ENCODE peak calls at places on chromosomes 16 and 17, in five cellular contexts. N, C, B, U and E are unnamed samples.

GRCh38 chr16:51134876-51135275 is 16.2 kb downstream of the SALL1 start:
- DNase-seq in N (no peak), C (no peak), B (no peak), U (no peak), E (no peak)

GRCh38 chr17:44367219-44367618 is 3.6 kb upstream of the FAM171A2 start:
- DNase-seq in N (no peak), C (no peak), B (no peak), U (no peak), E (no peak)

GRCh38 chr16:51453296-51453695 is 302.2 kb upstream of the SALL1 start:
- DNase-seq in N (no peak), C (no peak), B (no peak), U (no peak), E (no peak)

GRCh38 chr16:85649411-85649977 is 36.4 kb downstream of the GSE1 start:
- DNase-seq in N (peak; percentile 71), C (no peak), B (no peak), U (no peak), E (no peak)

GRCh38 chr17:10177921-10178788 is 20.3 kb downstream of the GAS7 start:
- DNase-seq in N (no peak), C (no peak), B (no peak), U (no peak), E (no peak)

GRCh38 chr16:11618107-11618717 is 31.5 kb upstream of the LITAF start:
- DNase-seq in N (peak; percentile 39), C (no peak), B (no peak), U (no peak), E (no peak)

GRCh38 chr17:55660171-55660886 is 62.3 kb downstream of the TMEM100 start:
- DNase-seq in N (peak; percentile 53), C (no peak), B (no peak), U (no peak), E (no peak)

GRCh38 chr16:21656795-21657768 is 4.7 kb upstream of the IGSF6 start:
- DNase-seq in N (peak; percentile 59), C (no peak), B (no peak), U (peak; percentile 6), E (no peak)

GRCh38 chr16:89322381-89323119 is 105.0 kb downstream of the ZNF778 start:
- DNase-seq in N (peak; percentile 74), C (no peak), B (no peak), U (no peak), E (no peak)

GRCh38 chr17:2971851-2972250 is 91.6 kb downstream of the OR1D5 start:
- DNase-seq in N (no peak), C (no peak), B (no peak), U (no peak), E (no peak)

GRCh38 chr16:89842471-89843408 is 14.5 kb downstream of the SPIRE2 start:
- DNase-seq in N (no peak), C (no peak), B (no peak), U (peak; percentile 67), E (no peak)

GRCh38 chr16:86508028-86508946 is 2.0 kb upstream of the FOXF1 start:
- DNase-seq in N (no peak), C (no peak), B (no peak), U (no peak), E (no peak)

GRCh38 chr16:4372578-4373355 is 1.1 kb downstream of the VASN start:
- DNase-seq in N (peak; percentile 93), C (no peak), B (no peak), U (no peak), E (no peak)

GRCh38 chr17:17141860-17142552 is 64.1 kb downstream of the PLD6 start:
- DNase-seq in N (no peak), C (no peak), B (no peak), U (no peak), E (no peak)

GRCh38 chr16:58366247-58367031 is 25.8 kb upstream of the GINS3 start:
- DNase-seq in N (peak; percentile 39), C (no peak), B (no peak), U (peak; percentile 99), E (no peak)

GRCh38 chr17:78512976-78513375 is 64.2 kb downstream of the DNAH17 start:
- DNase-seq in N (no peak), C (no peak), B (no peak), U (no peak), E (no peak)

GRCh38 chr17:78917451-78918307 is 7.5 kb downstream of the TIMP2 start:
- DNase-seq in N (no peak), C (no peak), B (no peak), U (no peak), E (no peak)

GRCh38 chr16:65002265-65002664 is 119.6 kb downstream of the CDH11 start:
- DNase-seq in N (no peak), C (no peak), B (no peak), U (peak; percentile 89), E (no peak)

GRCh38 chr16:17266606-17267313 is 204.0 kb downstream of the XYLT1 start:
- DNase-seq in N (peak; percentile 12), C (no peak), B (no peak), U (no peak), E (no peak)

GRCh38 chr16:86609115-86609514 is 30.8 kb downstream of the FOXL1 start:
- DNase-seq in N (no peak), C (no peak), B (no peak), U (peak; percentile 87), E (no peak)

GRCh38 chr16:86930663-86931062 is 352.3 kb downstream of the FOXL1 start:
- DNase-seq in N (no peak), C (no peak), B (no peak), U (no peak), E (no peak)

GRCh38 chr17:77400445-77400870 is 259.7 kb downstream of the SEC14L1 start:
- DNase-seq in N (peak; percentile 75), C (no peak), B (peak; percentile 52), U (no peak), E (no peak)

GRCh38 chr17:42773290-42774035 is at the start of gene VPS25:
- DNase-seq in N (peak; percentile 94), C (peak; percentile 83), B (peak; percentile 47), U (peak; percentile 55), E (no peak)

GRCh38 chr16:55944377-55944802 is 69.2 kb upstream of the CES5A start:
- DNase-seq in N (peak; percentile 57), C (peak; percentile 91), B (peak; percentile 13), U (no peak), E (no peak)

GRCh38 chr16:4373909-4374742 is 2.5 kb downstream of the VASN start:
- DNase-seq in N (peak; percentile 51), C (peak; percentile 89), B (no peak), U (peak; percentile 74), E (no peak)

GRCh38 chr16:51095890-51096626 is 55.0 kb downstream of the SALL1 start:
- DNase-seq in N (no peak), C (no peak), B (no peak), U (no peak), E (no peak)

GRCh38 chr17:2054262-2054739 is 602 bp upstream of the HIC1 start:
- DNase-seq in N (peak; percentile 70), C (no peak), B (no peak), U (no peak), E (no peak)

GRCh38 chr17:81697261-81698044 is 5.7 kb upstream of the MRPL12 start:
- DNase-seq in N (no peak), C (no peak), B (no peak), U (no peak), E (no peak)

GRCh38 chr17:6910987-6911603 is 79.6 kb upstream of the TEKT1 start:
- DNase-seq in N (peak; percentile 30), C (no peak), B (no peak), U (no peak), E (no peak)

GRCh38 chr17:27233059-27233458 is 60.9 kb upstream of the WSB1 start:
- DNase-seq in N (no peak), C (no peak), B (no peak), U (no peak), E (no peak)

GRCh38 chr17:65158081-65158480 is 20.9 kb downstream of the RGS9 start:
- DNase-seq in N (no peak), C (no peak), B (no peak), U (no peak), E (no peak)

GRCh38 chr17:75810216-75810615 is 25.6 kb downstream of the UNK start:
- DNase-seq in N (peak; percentile 22), C (no peak), B (no peak), U (no peak), E (no peak)

GRCh38 chr17:2693561-2694380 is 17.8 kb downstream of the CLUH start:
- DNase-seq in N (no peak), C (no peak), B (no peak), U (no peak), E (peak; percentile 70)

GRCh38 chr16:17469011-17469741 is 1.6 kb downstream of the XYLT1 start:
- DNase-seq in N (no peak), C (no peak), B (no peak), U (no peak), E (no peak)

GRCh38 chr17:75980188-75981018 is 1.4 kb downstream of the TEN1 start:
- DNase-seq in N (peak; percentile 14), C (no peak), B (no peak), U (no peak), E (no peak)

GRCh38 chr16:14369734-14370598 is 260.1 kb downstream of the PARN start:
- DNase-seq in N (no peak), C (peak; percentile 78), B (no peak), U (no peak), E (no peak)

GRCh38 chr17:64608571-64608981 is 53.5 kb downstream of the SMURF2 start:
- DNase-seq in N (no peak), C (no peak), B (no peak), U (no peak), E (no peak)